ENCODE peak calls at places on chromosomes 16 and 17, in four cellular contexts. F is spleen, H is HCT116, X is stomach. U is an unnamed sample. For H3K4me1, the result is how much of the 10 kb centered on the place peaks cover.

GRCh38 chr17:63349478-63350000 is 96.6 kb downstream of the CYB561 start:
- DNase-seq in X (no peak), H (no peak), F (no peak), U (no peak)

GRCh38 chr16:3149630-3150345 is 15.0 kb downstream of the ZNF213 start:
- DNase-seq in F (peak), X (peak), H (no peak), U (no peak)

GRCh38 chr16:67847064-67847861 is at the start of gene CENPT:
- DNase-seq in X (peak), H (no peak), F (no peak), U (no peak)

GRCh38 chr16:77171750-77172635 is 19.0 kb upstream of the MON1B start:
- DNase-seq in H (peak), X (no peak), F (no peak), U (no peak)

GRCh38 chr17:66455022-66455547 is 152.7 kb downstream of the PRKCA start:
- DNase-seq in F (no peak), X (no peak), H (no peak), U (no peak)

GRCh38 chr16:57530104-57530522 is 6.3 kb downstream of the CCDC102A start:
- DNase-seq in H (no peak), X (no peak), F (peak), U (no peak)

GRCh38 chr17:58375216-58375615 is 23.2 kb upstream of the SUPT4H1 start:
- DNase-seq in X (no peak), F (no peak), H (no peak), U (no peak)

GRCh38 chr17:20735796-20736195 is 156.3 kb downstream of the CDRT15L2 start:
- DNase-seq in F (no peak), H (no peak), X (no peak), U (no peak)

GRCh38 chr17:10156579-10157488 is 41.6 kb downstream of the GAS7 start:
- DNase-seq in H (no peak), X (peak), F (peak), U (peak)

GRCh38 chr17:54972406-54973138 is 4.0 kb downstream of the STXBP4 start:
- DNase-seq in X (no peak), F (no peak), H (no peak), U (no peak)

GRCh38 chr17:76841776-76842405 is 26.3 kb upstream of the MGAT5B start:
- DNase-seq in X (no peak), F (no peak), H (no peak), U (no peak)

GRCh38 chr16:27318399-27319256 is 4.9 kb downstream of the IL4R start:
- DNase-seq in F (peak), H (no peak), X (no peak), U (no peak)

DNA sequence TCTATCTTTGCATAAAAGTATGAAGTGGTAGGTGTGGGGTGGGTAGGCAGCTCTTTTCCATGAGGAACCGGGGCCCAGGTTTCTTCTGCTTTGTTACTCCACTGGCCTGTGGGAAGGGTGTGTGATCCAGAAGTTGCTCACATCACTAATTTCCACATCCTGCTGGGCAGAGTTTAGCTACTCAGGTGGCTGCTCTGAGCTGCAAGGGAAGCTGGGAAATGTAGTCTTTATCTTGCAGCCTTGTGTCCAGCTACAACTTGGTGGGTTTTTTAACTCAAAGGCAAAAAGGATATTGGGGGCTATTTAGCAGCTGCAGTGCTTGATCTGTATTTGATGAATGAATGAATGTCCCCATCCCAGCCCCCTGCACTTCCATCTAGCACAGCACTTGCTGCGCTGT is 335.4 kb downstream of the SNX29 start:
- DNase-seq in F (no peak), X (no peak), H (no peak), U (no peak)
- H3K4me1 ChIP-seq in F (under half), X (under half), H (under half), U (half or more)

DNA sequence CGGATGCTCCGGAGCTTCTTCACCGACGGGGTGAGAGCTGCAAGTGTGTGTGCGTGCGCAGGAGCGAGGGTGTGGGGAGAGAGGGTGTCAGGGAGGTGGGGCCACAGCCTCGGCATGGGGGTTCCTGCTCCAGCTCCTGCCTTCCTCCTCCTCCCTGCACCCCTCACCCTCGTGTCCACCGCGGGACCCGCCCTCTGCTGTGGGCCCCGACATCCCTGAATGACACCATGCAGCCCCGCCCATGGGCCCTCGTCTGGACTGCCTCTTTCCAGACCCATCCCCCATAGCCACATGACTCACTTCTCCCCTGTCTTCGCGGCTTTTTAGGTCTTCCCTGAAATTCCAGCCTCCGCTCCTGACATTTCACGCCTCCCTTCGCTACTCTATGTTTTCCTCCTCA is 41.6 kb downstream of the ARHGAP23 start:
- DNase-seq in X (no peak), F (no peak), H (no peak), U (no peak)
- TF ChIP-seq POLR2AphosphoS5 in X (no peak), F (peak), H (no peak), U (no peak)

DNA sequence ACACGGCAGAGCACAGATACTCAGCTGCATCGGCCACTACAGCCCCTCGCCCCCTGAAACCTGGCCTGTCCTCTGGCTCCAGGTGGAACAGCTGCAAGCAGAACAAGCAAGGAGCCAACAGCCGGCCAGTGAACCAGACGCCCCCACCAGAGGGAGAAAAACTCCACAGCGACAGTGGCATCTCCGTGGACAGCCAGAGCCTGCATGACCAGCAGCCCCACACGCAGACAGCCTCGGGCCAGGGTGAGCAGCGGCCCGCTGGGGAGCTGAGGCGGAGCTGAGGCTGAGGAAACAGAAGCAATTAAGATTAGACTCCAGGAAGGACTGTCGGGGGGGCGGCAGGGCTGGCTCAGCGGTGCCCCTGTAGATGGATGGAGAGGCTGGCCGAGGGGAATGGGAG is 16.7 kb downstream of the NGFR start:
- DNase-seq in F (no peak), X (no peak), H (no peak), U (no peak)
- H3K4me1 ChIP-seq in F (under half), X (under half), H (under half), U (under half)

GRCh38 chr16:86622700-86623615 is 44.6 kb downstream of the FOXL1 start:
- DNase-seq in H (no peak), F (no peak), X (no peak), U (no peak)
- TF ChIP-seq POLR2AphosphoS5 in H (no peak), F (no peak), X (no peak), U (no peak)

U was measured in esophagus muscularis mucosa.